ENCODE peak calls at places on chromosomes 2 and 18, in four cellular contexts. Z is GM12892, H is ovary, A is sigmoid colon. J is an unnamed sample.

GRCh38 chr2:102155703-102156515 is 13.4 kb downstream of the IL1R1 start:
- DNase-seq in Z (no peak), H (peak; percentile 62), A (peak; percentile 81), J (no peak)

GRCh38 chr2:144519934-144520717 is at the start of gene ZEB2:
- DNase-seq in Z (no peak), H (peak; percentile 87), A (peak; percentile 88), J (no peak)

GRCh38 chr2:215527738-215528137 is 91.9 kb upstream of the FN1 start:
- DNase-seq in Z (no peak), H (no peak), A (no peak), J (no peak)

GRCh38 chr2:231287696-231288095 is 89.3 kb downstream of the ARMC9 start:
- DNase-seq in Z (no peak), H (no peak), A (no peak), J (no peak)

GRCh38 chr2:177984739-177985138 is 87.8 kb downstream of the PDE11A start:
- DNase-seq in Z (no peak), H (no peak), A (no peak), J (no peak)

GRCh38 chr18:21391074-21391673 is 149.1 kb downstream of the GREB1L start:
- DNase-seq in Z (no peak), H (no peak), A (no peak), J (peak; percentile 2)

GRCh38 chr2:10267551-10268465 is 34.9 kb upstream of the HPCAL1 start:
- DNase-seq in Z (no peak), H (no peak), A (peak; percentile 49), J (no peak)

GRCh38 chr2:202339052-202339870 is 36.9 kb upstream of the BMPR2 start:
- DNase-seq in Z (no peak), H (no peak), A (no peak), J (peak; percentile 33)

GRCh38 chr2:88903744-88904353 is 212.4 kb downstream of the RPIA start:
- DNase-seq in Z (no peak), H (no peak), A (no peak), J (no peak)

GRCh38 chr18:9782073-9782857 is 74.2 kb downstream of the RAB31 start:
- DNase-seq in Z (no peak), H (peak; percentile 48), A (no peak), J (peak; percentile 38)

GRCh38 chr18:3466051-3466450 is 16.1 kb downstream of the TGIF1 start:
- DNase-seq in Z (no peak), H (no peak), A (no peak), J (no peak)

GRCh38 chr18:23268641-23269040 is 133.4 kb downstream of the CABLES1 start:
- DNase-seq in Z (no peak), H (no peak), A (no peak), J (no peak)

GRCh38 chr2:192049362-192049761 is 145.4 kb downstream of the TMEFF2 start:
- DNase-seq in Z (no peak), H (no peak), A (no peak), J (no peak)

GRCh38 chr2:65382776-65383357 is 49.5 kb downstream of the SPRED2 start:
- DNase-seq in Z (peak; percentile 46), H (peak; percentile 68), A (peak; percentile 85), J (peak; percentile 57)
- TF ChIP-seq POLR2A in Z (no peak), H (no peak), A (no peak), J (no peak)

GRCh38 chr2:96539215-96539920 is 2.8 kb downstream of the ARID5A start:
- DNase-seq in Z (no peak), H (no peak), A (no peak), J (no peak)

GRCh38 chr2:96537734-96538486 is 1.4 kb downstream of the ARID5A start:
- DNase-seq in Z (no peak), H (peak; percentile 42), A (no peak), J (no peak)

GRCh38 chr2:96540136-96540535 is 3.6 kb downstream of the ARID5A start:
- DNase-seq in Z (no peak), H (no peak), A (no peak), J (peak; percentile 78)

GRCh38 chr2:96537066-96537733 is 648 bp downstream of the ARID5A start:
- DNase-seq in Z (peak; percentile 77), H (peak; percentile 68), A (peak; percentile 87), J (peak; percentile 60)

GRCh38 chr2:96538487-96539214 is 2.1 kb downstream of the ARID5A start:
- DNase-seq in Z (no peak), H (peak; percentile 67), A (peak; percentile 86), J (no peak)
- TF ChIP-seq POLR2A in Z (no peak), H (no peak), A (peak; percentile 45), J (no peak)

GRCh38 chr2:98464772-98465310 is 20.2 kb downstream of the INPP4A start:
- DNase-seq in Z (no peak), H (no peak), A (peak; percentile 61), J (no peak)
- TF ChIP-seq POLR2A in Z (peak; percentile 77), H (no peak), A (no peak), J (no peak)

GRCh38 chr2:73256618-73256922 is 22.5 kb downstream of the CCT7 start:
- DNase-seq in Z (no peak), H (no peak), A (no peak), J (no peak)

GRCh38 chr2:73257021-73257420 is 22.9 kb downstream of the CCT7 start:
- DNase-seq in Z (no peak), H (no peak), A (no peak), J (no peak)

GRCh38 chr2:73258913-73259215 is 24.8 kb downstream of the CCT7 start:
- DNase-seq in Z (no peak), H (no peak), A (no peak), J (no peak)

GRCh38 chr2:73258186-73258912 is 24.2 kb downstream of the CCT7 start:
- DNase-seq in Z (no peak), H (no peak), A (no peak), J (no peak)

DNA sequence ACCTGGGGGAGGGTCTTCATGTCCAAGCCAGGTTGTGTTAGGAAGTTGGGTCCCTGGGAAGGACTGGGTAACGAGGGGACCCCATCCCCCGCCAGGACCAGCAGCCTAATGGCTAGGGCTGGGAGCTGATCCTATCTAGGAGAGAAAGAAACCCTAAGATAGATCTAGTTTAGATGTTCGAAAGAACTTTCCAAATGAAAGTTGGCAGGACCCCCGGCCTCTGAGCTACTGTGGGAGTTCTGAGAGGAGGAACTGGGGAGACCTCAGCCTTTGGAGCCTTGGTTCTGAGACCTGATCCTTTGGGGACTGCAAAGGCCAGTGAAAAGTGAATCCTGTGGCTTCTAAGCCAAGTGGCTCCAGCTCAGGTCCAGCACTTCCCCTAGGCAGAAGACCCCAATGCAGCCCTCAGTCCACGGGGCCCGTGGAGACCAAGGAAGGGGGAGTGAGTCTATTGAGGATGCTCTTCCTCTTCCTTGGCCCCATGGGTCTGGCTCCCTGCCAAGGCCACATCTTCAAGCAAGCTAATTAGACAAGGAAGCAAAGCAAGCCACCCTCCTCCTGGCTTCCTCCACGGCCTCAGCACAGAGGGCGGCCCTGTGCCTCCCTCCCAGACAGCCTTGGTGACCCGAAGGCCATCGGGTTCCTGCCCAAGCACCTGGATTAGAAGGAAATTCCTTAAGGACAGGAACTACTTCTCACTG is 23.5 kb downstream of the CCT7 start:
- DNase-seq in Z (no peak), H (no peak), A (no peak), J (no peak)
- TF ChIP-seq POLR2A in Z (no peak), H (no peak), A (no peak), J (no peak)

GRCh38 chr2:20349457-20350034 is 1.1 kb downstream of the PUM2 start:
- DNase-seq in Z (no peak), H (no peak), A (no peak), J (no peak)

GRCh38 chr2:20350753-20351554 is at the start of gene PUM2:
- DNase-seq in Z (peak; percentile 86), H (peak; percentile 94), A (peak; percentile 96), J (peak; percentile 84)

GRCh38 chr2:20348542-20348941 is 2.1 kb downstream of the PUM2 start:
- DNase-seq in Z (no peak), H (no peak), A (no peak), J (no peak)

GRCh38 chr2:20351555-20352229 is 1.0 kb upstream of the PUM2 start:
- DNase-seq in Z (no peak), H (no peak), A (no peak), J (no peak)

DNA sequence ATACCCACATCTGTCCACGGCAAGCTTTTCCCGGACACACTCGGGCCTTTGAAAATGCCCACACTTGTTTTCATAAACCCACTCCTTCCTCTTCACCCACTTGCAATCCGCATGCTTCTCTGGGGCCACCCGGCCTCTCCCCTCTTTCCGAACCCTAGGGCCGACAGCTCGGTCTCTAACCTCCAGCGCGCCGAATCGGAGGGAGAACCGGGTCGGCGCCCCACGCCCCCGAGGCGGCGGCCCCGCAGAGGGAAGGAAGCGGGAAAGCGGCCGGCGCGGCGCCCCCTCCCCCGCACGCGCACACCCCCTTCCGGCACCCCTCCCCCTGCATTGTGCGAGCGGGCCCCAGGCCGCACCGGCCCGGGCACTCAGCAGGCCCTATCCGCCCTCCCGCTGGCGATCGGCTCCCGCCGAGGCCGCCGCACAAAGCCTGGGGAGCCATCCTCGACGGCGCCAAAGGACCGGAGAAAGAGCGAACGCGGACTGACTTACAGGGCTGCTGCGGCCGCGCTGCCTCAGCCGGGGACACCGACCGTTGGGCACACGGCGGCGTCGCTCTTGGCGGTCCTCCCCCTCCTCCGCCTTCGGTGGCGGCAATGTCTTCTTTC is 435 bp downstream of the PUM2 start:
- DNase-seq in Z (peak; percentile 50), H (peak; percentile 53), A (peak; percentile 73), J (peak; percentile 40)
- TF ChIP-seq POLR2A in Z (no peak), H (no peak), A (no peak), J (peak; percentile 38)